ENCODE peak calls at places on chromosomes 13 and 19, in ten cellular contexts. G is mesendoderm, H is heart left ventricle, D is mammary epithelial cell, Y is ovary, J is dorsolateral prefrontal cortex, F is GM23248, T is sigmoid colon, W is tibial artery, X is thoracic aorta. S is an unnamed sample.

GRCh38 chr13:36718146-36718545 is 44.3 kb downstream of the SERTM1 start:
- DNase-seq in G (no peak), H (no peak), D (peak; percentile 32), Y (no peak), J (no peak), F (no peak), T (no peak), W (no peak), X (no peak), S (no peak)

GRCh38 chr13:51101636-51102218 is 9.3 kb downstream of the C13orf42 start:
- DNase-seq in G (peak; percentile 86), H (no peak), D (no peak), Y (no peak), J (no peak), F (no peak), T (no peak), W (no peak), X (no peak), S (no peak)

GRCh38 chr19:32387701-32388392 is 17.7 kb upstream of the DPY19L3 start:
- DNase-seq in G (no peak), H (no peak), D (no peak), Y (no peak), J (no peak), F (peak; percentile 83), T (peak; percentile 76), W (no peak), X (no peak), S (no peak)

GRCh38 chr13:24860775-24861174 is 96.8 kb downstream of the RNF17 start:
- DNase-seq in G (no peak), H (no peak), D (no peak), Y (no peak), J (no peak), F (no peak), T (no peak), W (no peak), X (no peak), S (no peak)

GRCh38 chr19:10510301-10510802 is 6.9 kb downstream of the S1PR5 start:
- DNase-seq in G (peak; percentile 46), H (no peak), D (peak; percentile 72), Y (no peak), J (no peak), F (peak; percentile 30), T (no peak), W (no peak), X (no peak), S (peak; percentile 68)

GRCh38 chr19:34066007-34066656 is 106.2 kb upstream of the LSM14A start:
- DNase-seq in G (no peak), H (no peak), D (no peak), Y (no peak), J (no peak), F (no peak), T (no peak), W (no peak), X (no peak), S (no peak)

GRCh38 chr13:107641574-107641973 is 573.8 kb downstream of the LIG4 start:
- DNase-seq in G (no peak), H (no peak), D (no peak), Y (no peak), J (no peak), F (no peak), T (no peak), W (no peak), X (no peak), S (no peak)

GRCh38 chr13:21973437-21974125 is 302.7 kb downstream of the FGF9 start:
- DNase-seq in G (no peak), H (no peak), D (no peak), Y (no peak), J (no peak), F (no peak), T (no peak), W (no peak), X (no peak), S (no peak)

GRCh38 chr19:34269081-34269480 is 14.7 kb downstream of the GARRE1 start:
- DNase-seq in G (no peak), H (no peak), D (no peak), Y (no peak), J (no peak), F (no peak), T (no peak), W (no peak), X (no peak), S (peak; percentile 87)

GRCh38 chr13:32299893-32300292 is 15.3 kb downstream of the ZAR1L start:
- DNase-seq in G (peak; percentile 49), H (no peak), D (no peak), Y (no peak), J (no peak), F (no peak), T (no peak), W (no peak), X (no peak), S (no peak)

GRCh38 chr13:29254971-29255370 is 340.5 kb downstream of the SLC7A1 start:
- DNase-seq in G (no peak), H (no peak), D (no peak), Y (no peak), J (no peak), F (no peak), T (no peak), W (no peak), X (no peak), S (no peak)

GRCh38 chr13:97856001-97856675 is 97.3 kb upstream of the IPO5 start:
- DNase-seq in G (peak; percentile 21), H (peak; percentile 44), D (no peak), Y (peak; percentile 21), J (no peak), F (peak; percentile 27), T (peak; percentile 69), W (peak; percentile 37), X (no peak), S (peak; percentile 9)

GRCh38 chr19:1785310-1785709 is 26.8 kb downstream of the ATP8B3 start:
- DNase-seq in G (no peak), H (no peak), D (no peak), Y (no peak), J (no peak), F (no peak), T (no peak), W (no peak), X (no peak), S (no peak)

GRCh38 chr19:48102870-48103751 is 7.5 kb downstream of the PLA2G4C start:
- DNase-seq in G (peak; percentile 74), H (no peak), D (peak; percentile 66), Y (no peak), J (no peak), F (peak; percentile 52), T (no peak), W (no peak), X (no peak), S (no peak)

DNA sequence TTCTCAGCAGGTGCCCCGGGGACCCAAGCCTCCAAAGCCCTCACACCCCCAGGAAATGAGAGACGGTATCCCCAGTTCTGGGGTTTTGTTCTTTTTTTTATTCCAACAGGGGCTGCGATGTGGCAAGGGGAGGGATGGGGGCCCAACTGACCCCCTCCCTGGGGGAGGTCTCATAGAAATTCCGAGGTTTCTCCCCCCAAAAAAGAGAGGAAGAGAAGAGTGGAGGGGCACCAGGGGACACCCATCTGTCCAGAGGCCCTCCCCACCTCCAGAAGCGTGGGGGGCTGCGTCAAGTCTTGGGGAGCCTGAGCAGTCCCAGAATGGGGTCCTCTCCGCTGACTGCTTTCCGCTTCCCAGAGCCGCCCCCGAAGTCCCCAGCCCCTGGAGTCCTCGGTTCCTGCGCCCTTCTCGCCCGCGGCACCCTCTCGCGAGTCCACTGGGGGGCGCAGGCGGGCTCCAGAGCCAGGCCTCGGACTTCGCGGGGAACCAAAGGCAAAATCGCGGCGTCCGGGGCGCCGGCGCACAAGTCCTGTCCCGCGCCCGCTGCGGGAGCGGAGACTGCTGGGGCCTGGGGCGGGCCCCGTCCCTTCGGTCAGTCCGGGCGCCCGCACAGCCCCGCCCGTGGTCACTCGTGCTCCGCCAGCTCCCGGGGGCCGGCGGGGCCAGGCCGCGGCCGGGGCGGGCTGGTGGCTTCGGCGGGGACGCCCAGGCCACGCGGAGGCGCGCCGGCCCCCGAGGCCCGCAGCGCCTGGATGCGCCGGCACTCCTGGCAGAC is 4.4 kb upstream of the ATP1A3 start:
- DNase-seq in G (peak; percentile 59), H (peak; percentile 63), D (no peak), Y (no peak), J (no peak), F (peak; percentile 86), T (no peak), W (no peak), X (no peak), S (no peak)
- H3K27me3 ChIP-seq in G (peaks cover 22% of the 10 kb centered on the region), H (peaks cover 77% of the 10 kb centered on the region), D (peaks cover 11% of the 10 kb centered on the region), Y (no peaks in the 10 kb centered on the region), J (no peaks in the 10 kb centered on the region), F (peaks cover 40% of the 10 kb centered on the region), T (peaks cover 91% of the 10 kb centered on the region), W (peaks cover 91% of the 10 kb centered on the region), X (peaks cover 6% of the 10 kb centered on the region), S (no peaks in the 10 kb centered on the region)

GRCh38 chr19:6768236-6768785 is 1.1 kb upstream of the SH2D3A start:
- DNase-seq in G (no peak), H (no peak), D (no peak), Y (no peak), J (no peak), F (no peak), T (no peak), W (no peak), X (no peak), S (no peak)
- H3K4me3 ChIP-seq in G (no peak overlapping the region), H (no peak overlapping the region), D (no peak overlapping the region), Y (no peak overlapping the region), J (no peak overlapping the region), F (no peak overlapping the region), T (no peak overlapping the region), W (no peak overlapping the region), X (no peak overlapping the region), S (no peak overlapping the region)

GRCh38 chr19:8221161-8221560 is 12.0 kb downstream of the CERS4 start:
- DNase-seq in G (no peak), H (no peak), D (no peak), Y (no peak), J (peak; percentile 77), F (no peak), T (no peak), W (no peak), X (no peak), S (peak; percentile 54)
- H3K27ac ChIP-seq in G (no peak overlapping the region), H (no peak overlapping the region), D (no peak overlapping the region), Y (no peak overlapping the region), J (peak overlapping the region; percentile 82), F (no peak overlapping the region), T (no peak overlapping the region), W (no peak overlapping the region), X (no peak overlapping the region), S (no peak overlapping the region)

DNA sequence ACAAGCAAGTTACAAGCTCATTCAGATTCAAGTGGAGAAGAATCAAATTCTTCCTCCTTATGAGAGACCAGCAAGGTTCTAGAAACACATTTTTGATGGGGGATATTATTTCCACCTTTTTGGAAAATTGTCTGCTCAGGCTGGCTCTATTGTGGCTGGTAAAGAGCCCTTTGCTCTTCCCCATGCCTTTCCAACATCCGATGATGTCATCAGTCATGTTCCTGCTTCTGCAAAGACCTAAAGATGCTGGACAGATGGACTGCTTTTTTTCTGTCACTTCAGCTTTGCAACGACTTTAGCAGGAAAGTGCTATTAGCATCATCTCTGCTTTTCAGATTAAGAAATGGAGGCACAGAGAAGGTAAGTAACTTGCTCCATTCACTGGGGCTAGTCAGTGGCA is 4.2 kb downstream of the ADGRE3 start:
- DNase-seq in G (no peak), H (no peak), D (no peak), Y (no peak), J (no peak), F (no peak), T (no peak), W (no peak), X (no peak), S (no peak)
- H3K27me3 ChIP-seq in G (no peaks in the 10 kb centered on the region), H (peaks cover 7% of the 10 kb centered on the region), D (peaks cover 3% of the 10 kb centered on the region), Y (no peaks in the 10 kb centered on the region), J (no peaks in the 10 kb centered on the region), F (no peaks in the 10 kb centered on the region), T (no peaks in the 10 kb centered on the region), W (peaks cover 12% of the 10 kb centered on the region), X (no peaks in the 10 kb centered on the region), S (peaks cover 2% of the 10 kb centered on the region)

S was measured in pancreas.